ENCODE peak calls at places on chromosomes 12 and 14, in four cellular contexts. Q, R, K and E are unnamed samples.

GRCh38 chr12:105467710-105468366 is 137.3 kb downstream of the C12orf75 start:
- DNase-seq in Q (no peak), R (no peak), K (no peak), E (no peak)

GRCh38 chr12:47910486-47910885 is 5.7 kb upstream of the VDR start:
- DNase-seq in Q (no peak), R (no peak), K (no peak), E (no peak)

GRCh38 chr12:126784328-126784921 is 1482.5 kb upstream of the TMEM132C start:
- DNase-seq in Q (peak; percentile 31), R (no peak), K (peak; percentile 2), E (peak; percentile 8)

GRCh38 chr14:49857427-49858003 is 4.9 kb upstream of the NEMF start:
- DNase-seq in Q (no peak), R (no peak), K (no peak), E (no peak)

GRCh38 chr12:108750471-108751402 is 19.4 kb upstream of the CORO1C start:
- DNase-seq in Q (no peak), R (no peak), K (no peak), E (no peak)

GRCh38 chr14:75861161-75861621 is 120.6 kb downstream of the TGFB3 start:
- DNase-seq in Q (peak; percentile 15), R (no peak), K (peak; percentile 80), E (no peak)

GRCh38 chr12:110883251-110883650 is 36.5 kb downstream of the CCDC63 start:
- DNase-seq in Q (no peak), R (no peak), K (no peak), E (no peak)

GRCh38 chr14:31096255-31096654 is 70.1 kb upstream of the STRN3 start:
- DNase-seq in Q (no peak), R (no peak), K (no peak), E (no peak)

GRCh38 chr14:34189866-34190265 is 239.0 kb upstream of the EGLN3 start:
- DNase-seq in Q (no peak), R (no peak), K (no peak), E (no peak)

GRCh38 chr12:46005151-46005797 is 14.9 kb upstream of the SCAF11 start:
- DNase-seq in Q (no peak), R (no peak), K (no peak), E (no peak)

GRCh38 chr12:85968606-85969005 is 94.5 kb downstream of the NTS start:
- DNase-seq in Q (no peak), R (no peak), K (no peak), E (no peak)

DNA sequence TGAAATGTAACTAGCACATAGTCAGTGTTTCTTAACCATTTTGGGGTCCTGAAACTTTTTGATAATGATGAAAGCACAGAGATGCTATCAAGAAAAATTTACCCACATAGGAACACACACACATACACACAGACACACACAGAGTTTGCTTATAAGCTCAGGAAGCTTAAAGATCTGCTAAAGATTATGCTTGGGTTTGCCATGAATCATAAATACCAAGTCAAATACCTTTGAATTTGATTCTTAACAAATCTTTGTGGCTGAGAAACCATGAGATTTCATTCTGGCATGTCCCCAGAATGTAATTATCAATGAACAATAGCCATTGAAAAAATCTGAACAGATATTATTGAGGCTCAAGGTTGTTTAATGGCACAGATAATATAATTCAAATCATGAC is 89.2 kb downstream of the NTS start:
- DNase-seq in Q (no peak), R (no peak), K (no peak), E (no peak)
- TF ChIP-seq TCF7 in Q (no peak), R (no peak), K (no peak), E (no peak)

GRCh38 chr12:44833561-44833960 is 42.6 kb downstream of the NELL2 start:
- DNase-seq in Q (no peak), R (no peak), K (no peak), E (no peak)
- TF ChIP-seq ETV6 in Q (no peak), R (no peak), K (no peak), E (no peak)

GRCh38 chr14:73467800-73468199 is 9.5 kb upstream of the NUMB start:
- DNase-seq in Q (peak; percentile 12), R (no peak), K (no peak), E (no peak)

GRCh38 chr14:73463411-73463810 is 5.1 kb upstream of the NUMB start:
- DNase-seq in Q (no peak), R (no peak), K (peak; percentile 56), E (no peak)

GRCh38 chr14:73468808-73469386 is 10.6 kb upstream of the NUMB start:
- DNase-seq in Q (no peak), R (no peak), K (no peak), E (no peak)

GRCh38 chr14:73465833-73466532 is 7.6 kb upstream of the NUMB start:
- DNase-seq in Q (no peak), R (no peak), K (peak; percentile 28), E (no peak)

DNA sequence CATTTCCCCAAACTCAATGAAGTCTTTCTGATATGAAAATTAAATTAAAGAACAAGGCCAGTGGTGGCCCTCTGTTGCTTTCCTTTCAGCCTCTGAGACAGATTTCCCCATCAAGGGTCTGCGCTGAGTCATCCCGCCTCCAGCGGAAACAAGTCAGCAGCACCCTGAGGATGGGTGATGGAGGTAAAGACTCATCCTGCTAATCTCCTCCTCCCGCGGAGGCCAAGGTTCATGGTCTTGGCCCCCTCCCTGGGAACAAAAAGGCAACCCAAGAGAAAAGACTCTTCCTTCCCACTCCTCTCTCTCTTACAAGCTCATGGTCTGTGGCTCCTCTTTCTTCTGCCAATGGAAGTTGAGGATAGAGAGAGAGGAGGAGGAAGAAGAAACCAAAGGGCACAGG is 9.0 kb upstream of the NUMB start:
- DNase-seq in Q (peak; percentile 23), R (no peak), K (no peak), E (no peak)
- TF ChIP-seq TCF7 in Q (no peak), R (no peak), K (no peak), E (no peak)

GRCh38 chr12:124567673-124568373 is 411 bp upstream of the NCOR2 start:
- DNase-seq in Q (peak; percentile 95), R (no peak), K (peak; percentile 19), E (peak; percentile 61)

GRCh38 chr12:124568431-124569374 is 1.3 kb upstream of the NCOR2 start:
- DNase-seq in Q (peak; percentile 44), R (peak; percentile 53), K (no peak), E (peak; percentile 44)

GRCh38 chr12:124565656-124566180 is 1.7 kb downstream of the NCOR2 start:
- DNase-seq in Q (peak; percentile 50), R (no peak), K (peak; percentile 13), E (peak; percentile 10)

GRCh38 chr12:124566181-124567034 is 1.0 kb downstream of the NCOR2 start:
- DNase-seq in Q (peak; percentile 86), R (no peak), K (peak; percentile 67), E (peak; percentile 82)

DNA sequence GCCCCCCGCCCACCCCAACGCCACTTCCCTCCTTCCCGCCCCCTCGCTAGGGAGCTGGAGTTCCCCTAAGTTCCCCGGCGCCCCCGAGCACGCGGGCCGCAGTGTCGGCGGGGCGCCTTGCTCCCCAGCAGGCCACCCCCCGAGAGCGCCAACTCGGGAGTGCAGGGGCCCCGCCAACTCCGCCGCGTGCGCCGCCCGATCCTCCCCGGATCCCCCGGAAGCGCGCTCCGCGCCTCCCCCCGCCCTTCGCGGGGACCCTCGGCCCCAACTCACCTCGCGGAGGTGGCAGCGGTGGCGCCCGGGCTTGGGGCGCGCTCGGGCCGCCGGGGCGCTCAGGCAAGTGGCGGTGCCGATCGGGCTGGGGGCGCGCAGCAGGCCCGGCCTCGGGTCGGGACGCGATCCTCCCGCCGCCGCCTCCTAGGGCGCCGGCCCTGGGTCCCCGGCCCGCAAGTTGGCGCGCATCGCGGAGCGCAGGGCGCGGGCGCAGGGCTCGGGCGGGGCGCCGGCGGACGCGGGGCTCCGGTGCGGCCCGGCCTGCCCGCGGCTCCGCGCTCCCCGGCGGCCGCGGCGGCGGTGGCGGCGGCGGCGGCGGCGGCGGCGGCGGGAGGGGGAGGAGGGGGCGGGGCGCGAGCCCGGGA is at the start of gene NCOR2:
- DNase-seq in Q (peak; percentile 85), R (no peak), K (no peak), E (no peak)
- TF ChIP-seq ETV6 in Q (no peak), R (no peak), K (no peak), E (no peak)

DNA sequence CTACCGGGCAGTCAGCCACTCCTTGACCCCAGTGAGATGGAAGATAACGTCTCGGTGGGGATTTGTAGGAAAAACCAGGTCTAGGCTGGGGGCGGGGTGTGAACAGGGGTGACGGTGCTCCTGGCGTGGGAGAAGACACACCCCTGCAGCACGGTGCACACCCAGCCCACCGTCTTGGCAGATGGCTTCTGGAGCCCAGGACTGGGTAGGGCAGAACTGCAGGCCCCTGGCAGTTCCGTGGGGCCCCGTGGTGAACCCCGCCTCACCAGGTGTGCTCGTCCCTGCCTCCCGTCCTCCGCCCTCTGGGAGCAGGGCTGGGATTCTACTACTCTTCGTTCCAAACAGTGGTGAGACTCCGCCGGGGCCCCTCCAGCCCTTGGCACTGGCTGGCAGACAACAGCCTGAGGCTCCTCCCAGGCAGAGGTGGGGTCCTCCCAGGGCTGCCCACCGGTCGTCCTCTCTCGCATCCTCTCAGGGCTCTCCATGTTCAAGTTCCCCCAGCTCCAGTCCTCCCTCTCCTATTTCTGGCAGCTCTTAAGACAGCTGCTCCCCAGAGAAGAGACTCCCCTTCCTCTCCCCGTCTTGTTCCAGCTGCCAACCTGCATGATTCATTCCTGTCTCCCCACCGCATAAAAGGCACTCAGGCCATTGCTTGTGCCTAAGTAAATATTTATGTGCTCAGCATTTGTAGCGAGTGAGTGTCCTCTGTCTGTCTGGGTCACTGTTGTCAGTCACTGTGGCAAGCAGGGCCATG is 75.4 kb downstream of the FBXL14 start:
- DNase-seq in Q (peak; percentile 26), R (no peak), K (peak; percentile 66), E (no peak)
- TF ChIP-seq TCF7 in Q (no peak), R (no peak), K (peak; percentile 58), E (no peak)

DNA sequence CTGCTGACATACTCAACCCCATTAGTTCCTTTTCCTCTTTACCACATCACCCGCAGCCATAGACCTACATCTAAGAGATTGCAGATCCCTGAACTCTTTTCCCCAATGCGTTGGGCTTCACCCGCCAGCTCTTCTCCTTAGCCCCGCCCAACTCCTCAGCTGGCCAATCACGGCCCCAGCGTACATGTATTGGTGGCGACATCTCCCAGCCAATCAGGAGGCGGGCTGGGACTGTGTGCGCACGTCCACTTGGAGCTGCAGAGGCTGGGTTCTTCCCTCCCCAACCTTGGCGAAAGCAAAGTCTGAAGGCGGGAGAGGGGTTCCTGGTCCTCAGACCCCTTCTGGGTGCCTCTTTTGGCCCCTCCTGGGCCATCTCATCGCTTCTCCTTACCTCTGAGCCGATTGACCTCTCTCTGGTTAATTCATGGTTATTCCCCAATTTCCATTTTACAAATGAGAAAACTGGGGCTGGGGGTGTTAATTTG is 11.0 kb downstream of the PDE1B start:
- DNase-seq in Q (peak; percentile 98), R (peak; percentile 65), K (no peak), E (peak; percentile 91)
- TF ChIP-seq ETV6 in Q (no peak), R (no peak), K (no peak), E (no peak)

GRCh38 chr14:64942531-64943111 is at the start of gene GPX2:
- DNase-seq in Q (no peak), R (no peak), K (peak; percentile 98), E (no peak)
- TF ChIP-seq TCF7 in Q (no peak), R (no peak), K (peak; percentile 79), E (no peak)

GRCh38 chr14:101250336-101250947 is 310.9 kb upstream of the DIO3 start:
- DNase-seq in Q (no peak), R (no peak), K (no peak), E (no peak)
- TF ChIP-seq ETV6 in Q (no peak), R (no peak), K (no peak), E (no peak)

GRCh38 chr12:11347810-11348209 is 37.6 kb upstream of the PRB4 start:
- DNase-seq in Q (no peak), R (no peak), K (no peak), E (no peak)
- TF ChIP-seq TCF7 in Q (no peak), R (no peak), K (no peak), E (no peak)